ENCODE peak calls at places on chromosome 12, in four cellular contexts. T is stomach, I is kidney, V is hepatocyte. Q is an unnamed sample. For H3K36me3, the result is how much of the 10 kb centered on the place peaks cover.

GRCh38 chr12:89225401-89225800 is 126.9 kb downstream of the DUSP6 start:
- DNase-seq in I (peak), T (no peak), V (peak), Q (no peak)

GRCh38 chr12:130155416-130156073 is 6.7 kb upstream of the FZD10 start:
- DNase-seq in I (no peak), T (no peak), V (no peak), Q (no peak)

GRCh38 chr12:106126441-106127288 is 12.1 kb downstream of the NUAK1 start:
- DNase-seq in I (no peak), T (no peak), V (peak), Q (no peak)

GRCh38 chr12:52029686-52030085 is 21.6 kb upstream of the NR4A1 start:
- DNase-seq in I (peak), T (peak), V (peak), Q (no peak)

GRCh38 chr12:96776908-96777307 is 130.1 kb upstream of the NEDD1 start:
- DNase-seq in V (no peak), I (no peak), T (no peak), Q (no peak)

GRCh38 chr12:9928607-9929006 is 3.6 kb downstream of the CLEC2A start:
- DNase-seq in T (no peak), V (no peak), I (no peak), Q (no peak)

GRCh38 chr12:59517522-59517921 is 78.3 kb upstream of the SLC16A7 start:
- DNase-seq in T (no peak), I (no peak), V (no peak), Q (no peak)

GRCh38 chr12:20188930-20189653 is 179.2 kb upstream of the PDE3A start:
- DNase-seq in I (no peak), V (peak), T (no peak), Q (no peak)

GRCh38 chr12:25119020-25119419 is 75.9 kb downstream of the DNAI7 start:
- DNase-seq in V (no peak), I (no peak), T (no peak), Q (no peak)

GRCh38 chr12:25124493-25124892 is 70.5 kb downstream of the DNAI7 start:
- DNase-seq in I (no peak), T (no peak), V (no peak), Q (no peak)

GRCh38 chr12:25121110-25121509 is 73.8 kb downstream of the DNAI7 start:
- DNase-seq in T (no peak), I (no peak), V (no peak), Q (no peak)

GRCh38 chr12:25123126-25123525 is 71.8 kb downstream of the DNAI7 start:
- DNase-seq in V (no peak), I (no peak), T (no peak), Q (no peak)

GRCh38 chr12:25121916-25122315 is 73.0 kb downstream of the DNAI7 start:
- DNase-seq in I (no peak), T (no peak), V (no peak), Q (no peak)
- H3K36me3 ChIP-seq in I (under half), T (under half), V (under half), Q (under half)

GRCh38 chr12:15526033-15526432 is 203.7 kb downstream of the PTPRO start:
- DNase-seq in V (no peak), I (no peak), T (no peak), Q (no peak)

GRCh38 chr12:15528666-15529065 is 206.4 kb downstream of the PTPRO start:
- DNase-seq in I (no peak), T (no peak), V (no peak), Q (no peak)

GRCh38 chr12:15525414-15525813 is 203.1 kb downstream of the PTPRO start:
- DNase-seq in T (no peak), V (no peak), I (no peak), Q (no peak)

GRCh38 chr12:15530361-15530760 is 208.1 kb downstream of the PTPRO start:
- DNase-seq in I (no peak), T (no peak), V (no peak), Q (no peak)

DNA sequence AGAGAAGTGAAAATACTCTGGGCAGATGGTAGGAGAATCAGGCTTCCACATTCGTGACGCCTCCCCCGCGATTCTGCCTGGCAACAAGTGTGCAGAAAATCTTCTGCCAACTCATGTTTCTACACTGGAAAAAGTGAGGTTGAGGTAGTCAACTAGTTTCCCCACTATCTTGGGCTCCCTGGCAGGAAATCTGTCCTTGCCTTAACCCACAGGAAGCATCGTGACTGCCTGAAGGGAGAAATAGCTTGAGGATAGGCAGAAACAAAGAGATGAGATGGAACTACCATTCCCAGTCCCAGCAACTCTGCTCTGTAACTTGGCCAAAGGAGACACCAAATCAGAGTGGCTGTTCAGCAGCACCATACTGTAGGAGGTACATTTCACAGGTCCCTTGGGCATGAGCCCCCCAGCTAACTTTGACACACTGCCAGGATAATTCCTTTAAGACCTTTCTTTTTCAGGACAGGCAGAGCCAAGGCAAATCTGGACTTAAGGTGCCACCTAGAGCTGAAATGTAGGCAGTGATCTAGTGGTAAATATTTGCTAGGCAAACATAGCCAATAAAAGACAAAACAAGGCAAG is 205.0 kb downstream of the PTPRO start:
- DNase-seq in I (no peak), T (peak), V (no peak), Q (no peak)
- TF ChIP-seq CTCF in I (no peak), T (no peak), V (peak), Q (peak)

GRCh38 chr12:124001343-124001742 is 28.3 kb downstream of the ZNF664 start:
- DNase-seq in I (no peak), T (no peak), V (no peak), Q (no peak)
- H3K36me3 ChIP-seq in I (under half), T (half or more), V (under half), Q (under half)

GRCh38 chr12:38540156-38540555 is 223.6 kb downstream of the ALG10B start:
- DNase-seq in T (no peak), I (no peak), V (no peak), Q (no peak)

GRCh38 chr12:38541849-38542248 is 225.3 kb downstream of the ALG10B start:
- DNase-seq in I (no peak), T (no peak), V (no peak), Q (no peak)

GRCh38 chr12:38547586-38547985 is 231.0 kb downstream of the ALG10B start:
- DNase-seq in V (no peak), I (no peak), T (no peak), Q (no peak)

GRCh38 chr12:38543151-38543550 is 226.6 kb downstream of the ALG10B start:
- DNase-seq in V (peak), T (no peak), I (no peak), Q (no peak)

DNA sequence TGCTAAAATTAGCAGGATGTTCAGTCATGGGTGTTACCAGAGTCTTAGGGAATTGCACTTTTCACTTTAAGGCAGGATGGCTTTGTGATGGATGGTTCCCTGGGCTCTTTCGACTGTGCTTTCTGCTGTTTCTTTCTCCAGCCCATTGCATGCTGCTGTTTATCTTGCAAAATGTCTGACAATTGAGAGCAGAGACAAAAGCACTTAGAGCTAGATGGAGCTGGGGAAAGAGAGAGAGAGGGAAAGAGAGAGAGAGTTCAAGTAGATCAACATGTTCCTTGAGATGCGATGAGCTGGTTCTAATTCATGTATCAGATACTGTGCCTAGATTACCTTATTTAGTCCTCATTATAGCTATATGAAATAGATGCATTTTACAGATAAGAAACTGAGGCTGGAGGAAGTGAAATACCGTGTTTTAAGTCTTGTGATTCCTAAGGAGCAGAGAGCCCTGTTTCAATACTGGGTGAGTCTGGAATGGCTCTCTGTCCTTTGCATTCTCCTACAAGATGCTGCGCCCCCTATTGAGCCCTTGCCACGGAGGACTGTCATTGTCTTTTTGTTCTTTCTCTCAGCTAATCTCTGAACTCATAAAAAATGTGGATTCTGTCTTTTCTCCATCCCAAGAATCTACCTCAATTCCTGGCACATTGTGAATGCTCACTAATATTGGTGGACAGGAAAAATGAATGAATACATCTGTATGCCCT is 227.9 kb downstream of the ALG10B start:
- DNase-seq in T (no peak), I (no peak), V (no peak), Q (no peak)
- TF ChIP-seq CTCF in T (no peak), I (no peak), V (no peak), Q (no peak)

DNA sequence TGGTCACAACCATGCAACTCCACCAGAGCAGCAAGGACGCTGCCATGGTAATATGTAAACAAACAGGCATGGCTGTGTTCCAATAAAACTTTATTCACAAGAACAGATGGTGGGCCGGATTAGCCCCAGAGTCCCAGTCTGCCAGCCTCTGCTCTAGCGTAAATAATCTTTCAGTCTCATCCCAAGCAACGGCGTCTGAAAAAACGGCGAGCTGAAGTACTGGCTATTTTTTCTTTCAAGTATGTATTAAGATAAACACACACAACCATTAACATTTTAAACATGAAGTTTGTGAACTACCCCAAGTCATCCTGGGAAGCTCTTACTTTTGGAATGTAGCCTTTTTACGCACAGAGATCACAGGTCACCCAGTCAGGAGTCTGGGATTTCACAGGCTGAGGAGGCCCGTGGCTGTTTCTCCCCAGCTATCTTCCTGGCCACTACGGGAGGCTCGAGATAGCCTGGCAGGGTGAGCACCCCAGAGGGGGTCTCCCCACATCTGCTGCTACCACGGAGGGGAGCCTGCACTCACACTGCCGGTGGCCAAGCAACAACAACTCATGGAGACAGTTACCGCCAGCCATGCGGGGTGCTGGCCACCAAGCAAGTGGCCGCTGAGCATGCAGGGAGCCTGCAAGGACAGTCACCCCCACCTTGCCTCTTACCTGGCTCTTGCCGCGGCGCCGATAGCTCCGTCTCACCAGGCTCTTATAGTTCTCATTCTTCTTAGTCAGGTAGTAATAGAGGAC is 124.6 kb downstream of the RFLNA start:
- DNase-seq in V (no peak), I (no peak), T (no peak), Q (no peak)
- H3K36me3 ChIP-seq in V (under half), I (under half), T (half or more), Q (under half)

DNA sequence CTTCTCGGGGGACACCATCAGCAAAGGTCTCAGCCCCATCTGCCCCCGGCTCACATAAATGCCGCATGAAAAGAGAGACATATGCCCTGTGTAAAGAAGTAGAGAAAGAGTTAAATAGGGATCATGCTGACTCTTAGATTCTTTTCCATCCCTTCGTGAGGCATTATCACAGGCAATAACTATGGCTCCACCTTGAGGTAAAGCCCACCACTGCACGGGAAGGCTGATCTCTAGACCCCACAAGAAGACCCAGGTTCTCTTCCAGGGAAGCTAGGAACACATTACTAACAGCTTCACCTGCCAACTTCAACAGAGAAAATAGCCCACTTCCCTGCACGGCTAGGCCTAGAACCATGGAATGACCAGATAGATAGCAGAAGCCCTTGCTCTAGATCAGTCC is 14.1 kb upstream of the NOP2 start:
- DNase-seq in T (no peak), I (no peak), V (no peak), Q (no peak)
- TF ChIP-seq CTCF in T (no peak), I (no peak), V (peak), Q (peak)

DNA sequence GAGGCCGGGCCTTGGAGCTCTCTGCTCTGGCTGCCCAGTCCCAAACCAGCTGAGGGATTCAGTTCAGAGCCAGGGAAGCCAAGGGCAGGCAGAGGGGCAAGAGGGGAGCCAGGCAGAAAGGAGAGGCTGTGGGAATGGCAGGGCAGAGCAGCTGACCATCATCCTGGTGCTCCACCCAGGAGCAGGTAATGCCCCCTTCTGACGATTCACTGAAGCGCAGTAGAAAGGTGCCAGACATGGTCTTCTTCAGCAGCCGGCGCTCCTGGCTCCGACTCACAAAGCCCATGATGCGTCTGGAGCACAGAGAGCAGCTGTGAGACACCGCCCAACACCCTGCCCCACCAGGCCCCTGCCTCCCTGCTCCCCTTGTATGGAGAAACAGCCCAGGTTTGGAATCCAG is 8.0 kb downstream of the IL23A start:
- DNase-seq in I (no peak), T (no peak), V (no peak), Q (no peak)
- H3K36me3 ChIP-seq in I (under half), T (half or more), V (under half), Q (half or more)

Q was measured in BJ.